ENCODE peak calls at places on chromosomes 6 and 20, in five cellular contexts. D is NB4, B is GM13977, S is WTC11, X is fibroblast of pulmonary artery. U is an unnamed sample.

GRCh38 chr20:10619427-10619826 is 54.4 kb downstream of the JAG1 start:
- DNase-seq in D (no peak), B (no peak), S (no peak), X (peak; percentile 91), U (no peak)

GRCh38 chr6:22117663-22118062 is 179.2 kb downstream of the PRL start:
- DNase-seq in D (no peak), B (no peak), S (no peak), X (no peak), U (no peak)

GRCh38 chr6:25637946-25638345 is 14.1 kb upstream of the SCGN start:
- DNase-seq in D (no peak), B (no peak), S (peak; percentile 61), X (no peak), U (no peak)

GRCh38 chr6:156862711-156863110 is 85.5 kb downstream of the ARID1B start:
- DNase-seq in D (no peak), B (no peak), S (no peak), X (no peak), U (no peak)

GRCh38 chr6:33066917-33067521 is 6.4 kb downstream of the HLA-DPA1 start:
- DNase-seq in D (no peak), B (no peak), S (no peak), X (no peak), U (no peak)

GRCh38 chr20:60057866-60058807 is 99.9 kb downstream of the CDH26 start:
- DNase-seq in D (peak; percentile 100), B (no peak), S (peak; percentile 34), X (peak; percentile 10), U (no peak)

GRCh38 chr6:116876635-116877611 is at the start of gene RFX6:
- DNase-seq in D (no peak), B (peak; percentile 25), S (peak; percentile 66), X (no peak), U (no peak)

GRCh38 chr6:134331255-134331654 is 13.3 kb upstream of the SGK1 start:
- DNase-seq in D (no peak), B (no peak), S (no peak), X (no peak), U (no peak)

GRCh38 chr6:81761197-81761596 is 8.7 kb upstream of the TENT5A start:
- DNase-seq in D (no peak), B (no peak), S (no peak), X (peak; percentile 35), U (no peak)

GRCh38 chr6:128516514-128516898 is 3.9 kb downstream of the PTPRK start:
- DNase-seq in D (no peak), B (no peak), S (no peak), X (peak; percentile 40), U (no peak)
- TF ChIP-seq CTCF in D (no peak), B (no peak), S (no peak), X (peak; percentile 30), U (peak; percentile 54)

DNA sequence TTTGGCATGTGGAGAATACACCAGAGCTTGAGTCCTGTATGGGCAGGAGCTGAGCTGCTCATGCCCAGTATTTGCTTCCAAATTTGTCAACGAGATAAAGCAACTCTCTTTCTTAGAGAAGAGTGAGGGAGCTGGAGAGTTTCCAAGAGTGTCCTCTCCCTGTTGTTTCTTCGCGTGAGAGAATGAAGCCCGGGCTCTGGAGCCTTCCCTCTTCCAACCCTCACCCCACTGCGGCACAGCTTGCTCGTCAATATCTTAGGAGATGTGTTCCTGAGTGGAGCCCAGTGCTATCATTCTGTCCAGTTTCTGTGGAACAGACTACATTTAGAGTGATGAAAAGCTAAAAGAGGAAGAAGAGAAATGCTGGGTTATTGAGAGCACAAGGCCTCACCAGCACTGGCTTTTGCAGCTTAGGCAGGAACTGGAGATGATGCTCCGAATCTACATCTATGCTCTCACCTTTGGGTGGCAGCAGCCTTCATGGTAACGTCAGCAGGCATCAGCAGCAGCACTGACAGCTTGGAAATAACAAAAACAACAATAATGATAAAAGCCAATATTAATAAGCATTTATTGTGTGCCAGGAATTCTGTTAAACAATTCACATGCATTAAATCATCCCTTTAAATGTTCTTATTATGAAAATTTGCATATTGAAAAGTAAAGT is 66.5 kb upstream of the TFB1M start:
- DNase-seq in D (peak; percentile 16), B (no peak), S (no peak), X (no peak), U (no peak)
- TF ChIP-seq CTCF in D (no peak), B (no peak), S (no peak), X (no peak), U (no peak)

GRCh38 chr20:58870293-58871014 is 17.9 kb downstream of the GNAS start:
- DNase-seq in D (peak; percentile 44), B (no peak), S (peak; percentile 83), X (peak; percentile 67), U (peak; percentile 78)

GRCh38 chr20:58871533-58872102 is 19.1 kb downstream of the GNAS start:
- DNase-seq in D (no peak), B (no peak), S (no peak), X (no peak), U (no peak)

GRCh38 chr20:58869662-58870227 is 17.2 kb downstream of the GNAS start:
- DNase-seq in D (no peak), B (no peak), S (no peak), X (no peak), U (no peak)

GRCh38 chr20:58867211-58867610 is 14.7 kb downstream of the GNAS start:
- DNase-seq in D (no peak), B (no peak), S (no peak), X (peak; percentile 44), U (no peak)

GRCh38 chr20:58868795-58869194 is 16.3 kb downstream of the GNAS start:
- DNase-seq in D (no peak), B (no peak), S (no peak), X (no peak), U (peak; percentile 36)
- TF ChIP-seq CTCF in D (no peak), B (peak; percentile 61), S (no peak), X (peak; percentile 11), U (peak; percentile 62)

DNA sequence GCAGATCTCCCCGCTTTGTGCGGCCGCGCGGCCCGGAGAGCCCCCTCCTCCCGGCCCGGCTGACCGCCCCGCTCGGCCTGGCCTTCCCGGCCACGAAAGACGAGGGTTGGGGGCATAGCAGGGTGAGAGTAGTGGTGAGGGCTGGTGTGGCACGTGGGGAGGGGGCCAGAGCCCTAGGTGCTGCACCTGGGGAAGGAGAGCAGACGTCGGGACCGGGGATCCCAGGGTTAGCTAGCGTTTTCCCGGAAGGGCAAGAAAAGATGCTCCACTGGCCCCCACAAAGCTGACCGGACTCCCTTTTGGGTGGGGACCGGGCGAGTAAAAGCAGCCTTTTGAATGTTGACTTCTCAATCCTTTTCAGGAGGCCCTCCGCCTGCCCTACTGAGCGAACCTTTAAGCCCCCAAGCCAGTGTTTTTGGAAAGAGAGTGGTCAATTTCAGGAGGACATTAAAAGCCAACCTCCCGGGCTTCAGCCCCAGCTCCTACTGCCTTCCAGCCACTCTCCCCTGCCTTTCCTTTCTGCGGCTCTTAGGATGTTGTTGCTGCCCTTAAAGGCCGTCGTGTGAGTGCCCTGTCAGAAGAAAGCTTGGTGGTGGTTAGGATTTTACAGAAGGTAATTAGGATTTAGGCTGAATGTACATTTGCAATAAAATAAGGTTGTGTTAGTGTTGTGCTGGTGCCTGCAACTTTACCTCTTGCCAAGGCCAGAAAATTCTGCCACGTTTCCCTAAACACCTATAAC is 652 bp upstream of the BACH2 start:
- DNase-seq in D (no peak), B (no peak), S (no peak), X (no peak), U (no peak)
- TF ChIP-seq CTCF in D (no peak), B (no peak), S (no peak), X (no peak), U (peak; percentile 14)